ENCODE peak calls at places on chromosomes 7 and 10, in four cellular contexts. B is foreskin fibroblast, V is hepatocyte, Q is brain microvascular endothelial cell. L is an unnamed sample.

GRCh38 chr10:121910673-121911420 is 17.0 kb downstream of the ATE1 start:
- DNase-seq in B (no peak), Q (no peak), V (no peak), L (no peak)

GRCh38 chr10:63217120-63217605 is 84.0 kb downstream of the NRBF2 start:
- DNase-seq in Q (peak), B (no peak), V (peak), L (peak)

GRCh38 chr7:95549818-95550529 is 46.3 kb downstream of the PDK4 start:
- DNase-seq in Q (peak), B (peak), V (peak), L (peak)

GRCh38 chr10:72425133-72425532 is 70.4 kb upstream of the DNAJB12 start:
- DNase-seq in Q (no peak), V (peak), B (no peak), L (peak)

GRCh38 chr7:28862876-28863275 is 95.3 kb downstream of the TRIL start:
- DNase-seq in B (no peak), Q (peak), V (no peak), L (peak)

GRCh38 chr10:29304259-29305030 is 15.6 kb downstream of the LYZL1 start:
- DNase-seq in B (peak), V (peak), Q (peak), L (peak)

GRCh38 chr10:88091490-88092061 is 228.2 kb downstream of the PTEN start:
- DNase-seq in Q (no peak), B (no peak), V (no peak), L (no peak)

GRCh38 chr10:133110609-133111275 is 23.0 kb downstream of the ADGRA1 start:
- DNase-seq in B (no peak), V (no peak), Q (no peak), L (no peak)

GRCh38 chr7:45031829-45032228 is 31.8 kb downstream of the CCM2 start:
- DNase-seq in V (no peak), Q (no peak), B (no peak), L (no peak)

GRCh38 chr10:106226123-106226522 is 938.4 kb downstream of the SORCS1 start:
- DNase-seq in Q (no peak), B (no peak), V (no peak), L (no peak)

GRCh38 chr10:117543245-117543998 is 876 bp downstream of the EMX2 start:
- DNase-seq in B (peak), V (peak), Q (peak), L (no peak)

GRCh38 chr10:16904619-16905018 is 87.4 kb upstream of the RSU1 start:
- DNase-seq in B (peak), V (no peak), Q (peak), L (peak)

DNA sequence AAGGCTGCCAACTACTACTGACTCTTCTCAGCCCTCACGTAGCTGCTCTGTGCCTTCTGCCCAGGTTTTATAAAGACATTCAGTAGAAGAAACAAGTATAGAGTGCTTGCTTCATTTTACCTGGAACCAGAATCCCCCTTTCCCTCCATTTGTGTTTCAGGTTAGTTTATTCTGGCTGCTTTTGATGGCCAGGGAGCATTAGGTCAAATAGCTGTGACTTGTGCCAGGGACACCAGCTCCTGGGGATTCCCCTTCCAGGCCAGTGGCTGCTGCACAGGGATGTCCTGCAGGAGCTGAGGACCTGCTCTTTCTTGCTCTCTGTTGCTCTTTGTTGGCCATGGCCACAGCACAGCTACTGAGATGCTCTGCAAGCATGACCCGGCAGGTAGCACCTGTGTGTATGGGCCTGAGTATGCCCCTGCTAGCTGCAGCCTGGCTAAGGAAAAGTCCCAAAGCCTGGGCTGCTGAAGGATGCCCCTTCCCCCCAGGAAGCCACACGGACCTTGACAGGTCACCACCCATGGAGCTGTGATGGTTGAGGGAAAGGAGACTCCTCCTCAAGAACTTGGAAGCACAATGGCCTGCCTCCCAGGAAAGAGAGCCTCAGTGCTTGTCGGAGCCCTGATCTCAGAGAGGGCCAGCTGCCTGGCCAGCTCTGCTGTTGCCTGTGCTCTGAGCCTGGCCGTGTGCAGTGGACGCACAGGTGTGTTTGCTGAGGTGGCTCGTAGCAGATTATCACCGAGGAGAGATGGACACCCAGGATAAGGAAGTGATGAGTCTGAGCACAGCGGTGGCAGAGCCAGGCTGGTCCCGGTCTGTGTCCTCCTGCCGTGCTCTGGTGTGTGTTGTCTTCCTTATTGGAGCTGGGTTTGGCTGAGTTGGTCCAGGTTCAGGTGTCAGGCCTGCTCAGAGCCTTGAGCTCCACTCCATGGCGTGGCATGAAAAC is 208.7 kb downstream of the EBF3 start:
- DNase-seq in Q (no peak), V (no peak), B (no peak), L (no peak)
- H3K4me3 ChIP-seq in Q (no peak), V (no peak), B (no peak), L (no peak)

GRCh38 chr7:1975581-1975980 is 257.2 kb downstream of the MAD1L1 start:
- DNase-seq in B (no peak), Q (no peak), V (no peak), L (no peak)

GRCh38 chr7:1978656-1979590 is 253.8 kb downstream of the MAD1L1 start:
- DNase-seq in B (no peak), Q (no peak), V (no peak), L (no peak)

GRCh38 chr7:1979591-1980560 is 252.9 kb downstream of the MAD1L1 start:
- DNase-seq in Q (no peak), V (no peak), B (no peak), L (no peak)

GRCh38 chr7:1977059-1977875 is 255.5 kb downstream of the MAD1L1 start:
- DNase-seq in B (no peak), V (no peak), Q (no peak), L (no peak)

GRCh38 chr7:1977876-1978441 is 254.8 kb downstream of the MAD1L1 start:
- DNase-seq in V (no peak), Q (no peak), B (no peak), L (no peak)
- H3K4me3 ChIP-seq in V (no peak), Q (no peak), B (no peak), L (no peak)

DNA sequence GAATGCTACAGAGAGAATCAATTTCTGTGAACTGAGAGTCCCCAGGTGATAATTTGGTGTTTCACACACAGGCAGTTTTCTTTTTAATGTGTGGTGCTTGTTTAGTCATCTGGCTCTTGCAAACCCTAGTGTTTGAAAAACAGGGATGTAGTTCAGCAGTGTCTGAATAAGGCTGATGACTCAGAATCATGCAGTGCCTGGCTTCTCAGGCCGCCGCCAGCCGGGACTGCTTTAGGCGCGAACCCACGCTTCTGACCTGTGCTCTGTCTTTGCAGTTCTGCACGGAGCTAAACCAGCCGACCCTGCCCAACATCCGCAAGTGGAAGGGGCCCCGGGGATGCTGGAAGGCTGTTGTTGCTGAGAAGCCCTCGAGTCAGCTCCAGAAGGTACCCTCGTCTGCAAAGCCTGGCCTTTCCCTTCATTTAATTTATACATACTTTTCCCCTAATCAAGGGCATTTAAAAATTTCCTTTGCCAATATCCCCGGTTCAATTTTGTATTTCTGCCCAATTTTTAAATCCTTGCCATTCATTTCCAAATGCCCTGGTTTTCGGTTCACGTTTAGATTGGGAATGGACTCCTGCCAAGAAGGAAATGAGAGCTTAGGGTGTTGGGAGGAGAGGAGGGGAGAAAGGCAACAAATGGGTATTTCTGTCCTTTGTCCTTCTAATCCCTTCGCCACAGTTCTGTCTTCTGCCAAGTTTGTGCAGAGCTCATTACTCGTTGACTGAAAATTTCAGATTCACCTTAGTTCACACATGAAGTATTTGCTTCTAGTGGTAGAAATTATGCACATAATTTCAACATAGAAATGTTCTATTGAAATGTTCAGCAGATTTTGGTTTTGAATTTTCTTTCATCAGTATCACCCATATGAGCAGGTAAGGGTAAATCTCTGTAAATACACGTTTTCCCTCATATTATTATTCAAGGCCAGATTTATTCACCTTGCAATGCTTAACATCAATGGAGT is 108.5 kb upstream of the ANLN start:
- DNase-seq in V (peak), B (peak), Q (peak), L (peak)
- H3K4me3 ChIP-seq in V (no peak), B (no peak), Q (peak), L (peak)

GRCh38 chr7:55124989-55125875 is 106.4 kb downstream of the EGFR start:
- DNase-seq in V (no peak), B (no peak), Q (no peak), L (no peak)
- H3K4me3 ChIP-seq in V (no peak), B (no peak), Q (no peak), L (no peak)

DNA sequence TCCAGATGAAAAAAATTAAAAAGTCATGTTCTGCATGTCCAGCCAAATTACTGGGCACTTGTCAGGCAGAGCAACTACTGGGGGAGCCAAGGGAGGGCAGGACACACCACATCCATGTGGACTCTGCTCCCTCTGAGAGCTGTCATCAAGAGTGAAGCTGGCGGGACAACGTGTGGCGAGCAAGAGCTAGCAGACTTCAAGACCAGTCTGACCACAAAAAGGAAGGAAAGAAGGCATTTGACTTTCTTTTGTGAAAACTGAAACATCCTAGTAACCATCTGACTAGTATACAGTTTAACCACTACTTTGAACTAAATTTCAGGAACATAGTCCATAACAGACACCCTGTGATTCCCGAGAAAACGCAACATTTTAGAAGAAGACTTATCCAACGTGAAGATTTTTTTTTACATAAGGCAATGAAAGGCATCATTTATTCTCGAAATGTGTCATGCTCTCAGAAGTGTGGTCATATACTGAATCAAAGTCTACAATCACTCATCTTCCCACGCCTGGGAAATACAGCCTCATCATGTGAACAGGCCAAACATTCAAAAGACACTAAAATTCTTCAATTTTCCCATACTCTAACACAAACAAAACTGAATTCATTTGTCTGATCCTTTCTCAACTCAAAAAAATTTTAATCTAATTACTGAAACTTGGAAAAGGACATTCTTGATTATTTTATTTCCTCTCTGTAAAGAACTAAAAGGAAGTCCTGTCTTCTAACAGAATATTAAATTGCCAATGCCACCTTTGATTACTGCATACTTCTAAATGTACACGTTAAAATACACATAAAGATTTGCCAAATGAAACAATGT is 15.5 kb downstream of the CYTH3 start:
- DNase-seq in B (peak), V (peak), Q (peak), L (peak)
- H3K4me3 ChIP-seq in B (no peak), V (no peak), Q (peak), L (no peak)

GRCh38 chr10:74969530-74969929 is 141.9 kb upstream of the SAMD8 start:
- DNase-seq in B (no peak), Q (no peak), V (no peak), L (no peak)

GRCh38 chr10:74963549-74963948 is 137.1 kb downstream of the KAT6B start:
- DNase-seq in V (no peak), B (no peak), Q (no peak), L (no peak)

GRCh38 chr10:74969093-74969492 is 142.4 kb upstream of the SAMD8 start:
- DNase-seq in V (no peak), Q (no peak), B (no peak), L (no peak)

GRCh38 chr10:74968621-74969019 is 142.2 kb downstream of the KAT6B start:
- DNase-seq in Q (no peak), B (no peak), V (no peak), L (no peak)

GRCh38 chr10:74967850-74968620 is 141.6 kb downstream of the KAT6B start:
- DNase-seq in B (no peak), Q (no peak), V (peak), L (no peak)
- H3K4me3 ChIP-seq in B (no peak), Q (no peak), V (no peak), L (no peak)

DNA sequence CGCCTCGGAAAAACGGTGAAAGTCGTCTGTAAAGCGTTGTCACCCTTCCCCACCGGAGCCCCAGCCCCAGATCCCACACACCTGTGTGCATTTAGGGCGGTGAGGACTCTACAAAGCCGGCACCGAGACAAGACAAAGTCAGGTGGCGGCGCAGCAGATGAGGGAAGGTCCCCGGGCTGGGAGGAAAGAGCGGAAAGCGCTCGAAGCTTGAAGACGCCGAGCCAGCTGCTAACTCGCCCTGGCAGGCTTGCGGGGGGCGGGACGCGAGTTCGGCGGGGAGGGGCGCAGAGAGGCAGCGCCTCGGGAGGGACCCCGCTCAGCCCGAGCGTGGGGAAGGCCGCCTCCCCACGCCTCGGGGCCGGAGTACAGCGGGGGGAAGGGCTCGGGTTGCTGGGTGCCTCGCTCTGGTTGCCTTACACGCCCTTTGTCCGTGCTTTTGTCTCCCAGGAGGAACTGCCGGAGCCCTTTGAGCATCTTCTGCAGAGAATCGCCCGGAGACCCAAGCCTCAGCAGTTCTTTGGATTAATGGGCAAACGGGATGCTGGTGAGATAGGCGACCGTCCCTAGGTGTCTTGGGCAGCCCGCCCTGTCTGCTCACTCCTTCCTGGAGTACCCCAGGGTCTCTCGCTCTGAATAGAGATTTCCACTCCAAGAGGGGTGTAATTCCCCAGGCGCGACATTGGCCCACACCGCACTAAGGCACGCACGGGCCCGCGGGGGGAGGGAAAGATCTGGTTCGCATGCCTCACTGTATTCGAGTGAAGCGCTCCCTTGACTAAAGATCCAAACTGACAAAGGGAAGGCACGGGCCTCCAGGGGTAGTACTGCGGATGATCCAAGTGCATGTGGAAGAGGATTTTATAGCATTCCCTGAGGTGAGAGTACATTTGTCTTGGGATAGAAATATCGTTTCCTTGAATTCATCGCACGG is 1.7 kb downstream of the TAC1 start:
- DNase-seq in Q (no peak), B (no peak), V (peak), L (no peak)
- H3K4me3 ChIP-seq in Q (no peak), B (no peak), V (peak), L (peak)

DNA sequence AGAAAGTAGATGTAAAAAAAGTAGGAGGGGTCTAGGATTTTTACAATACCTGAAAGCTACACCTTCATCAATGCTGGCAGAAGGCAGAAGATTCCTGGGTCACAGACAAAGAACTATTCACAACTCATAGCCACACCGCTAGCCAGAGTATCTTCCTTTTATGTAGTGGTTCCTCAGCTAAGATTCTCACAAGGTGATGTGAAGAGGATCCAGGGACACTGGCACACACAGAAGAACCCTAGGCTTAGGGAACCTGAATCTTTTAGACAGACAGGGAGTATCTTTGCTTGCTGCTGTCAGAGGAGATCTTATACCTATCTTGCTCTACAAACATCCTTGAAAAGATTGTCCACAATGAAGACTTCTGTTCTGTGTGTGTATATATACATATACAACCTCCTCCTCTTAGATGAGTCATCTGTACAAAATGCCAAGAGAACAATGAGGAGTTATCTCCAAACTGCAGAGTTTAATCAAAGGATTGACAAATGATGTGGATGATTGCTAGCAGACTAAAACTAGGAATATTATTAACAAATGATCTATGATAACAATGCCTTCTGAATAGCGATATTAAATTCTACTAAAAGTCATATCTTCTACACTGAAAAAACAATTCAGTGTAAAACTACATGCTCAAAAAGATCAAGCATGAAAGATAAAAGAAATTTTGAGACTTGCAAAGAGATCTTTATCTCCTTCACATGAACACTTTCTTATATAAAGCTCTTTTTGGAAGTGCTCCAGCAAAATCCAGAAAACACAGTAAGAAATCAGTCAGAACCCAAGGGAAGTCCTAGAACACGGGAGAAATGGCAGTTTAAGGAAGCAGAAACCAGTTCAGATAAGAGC is 409.3 kb downstream of the PARD3 start:
- DNase-seq in B (peak), Q (no peak), V (no peak), L (peak)
- H3K4me3 ChIP-seq in B (no peak), Q (no peak), V (no peak), L (no peak)

GRCh38 chr10:114402871-114403544 is 1.3 kb downstream of the AFAP1L2 start:
- DNase-seq in B (no peak), Q (peak), V (no peak), L (no peak)

GRCh38 chr10:114404171-114405010 is at the start of gene AFAP1L2:
- DNase-seq in B (no peak), Q (no peak), V (peak), L (no peak)

GRCh38 chr10:114406455-114406854 is 2.2 kb upstream of the AFAP1L2 start:
- DNase-seq in V (no peak), Q (no peak), B (no peak), L (no peak)

GRCh38 chr10:114403545-114404161 is 649 bp downstream of the AFAP1L2 start:
- DNase-seq in B (no peak), V (no peak), Q (no peak), L (no peak)

GRCh38 chr10:114405011-114405350 is 679 bp upstream of the AFAP1L2 start:
- DNase-seq in Q (no peak), B (no peak), V (no peak), L (no peak)
- H3K4me3 ChIP-seq in Q (no peak), B (no peak), V (no peak), L (no peak)

GRCh38 chr10:61001731-61002122 is 57.7 kb upstream of the RHOBTB1 start:
- DNase-seq in B (no peak), Q (no peak), V (no peak), L (no peak)
- H3K4me3 ChIP-seq in B (peak), Q (peak), V (peak), L (peak)